ENCODE peak calls at places on chromosomes 6 and 20, in five cellular contexts. I is A549, J is HepG2, L is K562, Y is GM23338. X is an unnamed sample.
A peak's percentile ranks its signal among the peaks of the same experiment; 100 is the strongest.

GRCh38 chr20:3847419-3847940 is 846 bp downstream of the MAVS start:
- DNase-seq in I (no peak), J (no peak), L (no peak), Y (no peak), X (no peak)

GRCh38 chr6:22081709-22082108 is 215.1 kb downstream of the PRL start:
- DNase-seq in I (no peak), J (no peak), L (no peak), Y (no peak), X (peak; percentile 51)

GRCh38 chr20:3933126-3933684 is 44.0 kb downstream of the PANK2 start:
- DNase-seq in I (no peak), J (no peak), L (no peak), Y (no peak), X (no peak)

GRCh38 chr6:118893095-118893881 is 664 bp upstream of the ASF1A start:
- DNase-seq in I (peak; percentile 16), J (peak; percentile 49), L (peak; percentile 16), Y (peak; percentile 74), X (no peak)

GRCh38 chr6:127302728-127303675 is 36.3 kb downstream of the RNF146 start:
- DNase-seq in I (peak; percentile 44), J (peak; percentile 25), L (peak; percentile 24), Y (peak; percentile 49), X (no peak)

GRCh38 chr20:34753706-34754461 is 49.7 kb downstream of the TP53INP2 start:
- DNase-seq in I (no peak), J (no peak), L (no peak), Y (peak; percentile 39), X (no peak)

GRCh38 chr6:134245041-134245440 is 72.9 kb downstream of the SGK1 start:
- DNase-seq in I (peak; percentile 23), J (no peak), L (no peak), Y (no peak), X (no peak)

GRCh38 chr6:131950767-131951575 is at the start of gene CCN2:
- DNase-seq in I (peak; percentile 94), J (peak; percentile 100), L (no peak), Y (peak; percentile 97), X (no peak)

GRCh38 chr6:22364314-22364713 is 67.5 kb upstream of the PRL start:
- DNase-seq in I (no peak), J (no peak), L (no peak), Y (no peak), X (no peak)

GRCh38 chr20:48058611-48059559 is 273.6 kb upstream of the SULF2 start:
- DNase-seq in I (no peak), J (no peak), L (no peak), Y (no peak), X (no peak)

GRCh38 chr6:163588211-163588919 is 173.8 kb downstream of the QKI start:
- DNase-seq in I (no peak), J (no peak), L (no peak), Y (no peak), X (no peak)

GRCh38 chr6:148508401-148509151 is 165.9 kb downstream of the SASH1 start:
- DNase-seq in I (no peak), J (no peak), L (no peak), Y (peak; percentile 51), X (no peak)

GRCh38 chr20:25360631-25361286 is 29.9 kb downstream of the ABHD12 start:
- DNase-seq in I (peak; percentile 19), J (no peak), L (no peak), Y (no peak), X (no peak)

GRCh38 chr6:13248053-13248452 is 80.3 kb downstream of the TBC1D7 start:
- DNase-seq in I (peak; percentile 2), J (peak; percentile 49), L (no peak), Y (peak; percentile 47), X (no peak)

GRCh38 chr6:22149501-22150490 is 147.0 kb downstream of the PRL start:
- DNase-seq in I (no peak), J (no peak), L (no peak), Y (no peak), X (no peak)

GRCh38 chr6:48560408-48560807 is 449.4 kb upstream of the PTCHD4 start:
- DNase-seq in I (no peak), J (no peak), L (no peak), Y (no peak), X (no peak)

GRCh38 chr6:123338394-123338793 is 298.4 kb downstream of the TRDN start:
- DNase-seq in I (no peak), J (no peak), L (no peak), Y (no peak), X (no peak)

GRCh38 chr20:34268851-34269668 is 27.8 kb downstream of the ASIP start:
- DNase-seq in I (no peak), J (no peak), L (no peak), Y (peak; percentile 70), X (no peak)

GRCh38 chr6:144215402-144215931 is 65.2 kb downstream of the STX11 start:
- DNase-seq in I (no peak), J (peak; percentile 23), L (peak; percentile 54), Y (no peak), X (peak; percentile 8)

GRCh38 chr6:6749791-6750434 is 161.4 kb downstream of the LY86 start:
- DNase-seq in I (peak; percentile 48), J (peak; percentile 61), L (peak; percentile 92), Y (peak; percentile 53), X (no peak)

GRCh38 chr6:156651438-156651837 is 125.7 kb upstream of the ARID1B start:
- DNase-seq in I (no peak), J (no peak), L (no peak), Y (no peak), X (no peak)

GRCh38 chr6:169640347-169640972 is 61.4 kb downstream of the WDR27 start:
- DNase-seq in I (no peak), J (no peak), L (no peak), Y (no peak), X (no peak)

GRCh38 chr6:156589281-156589680 is 187.9 kb upstream of the ARID1B start:
- DNase-seq in I (no peak), J (no peak), L (no peak), Y (no peak), X (no peak)

GRCh38 chr6:133435065-133435728 is 194.0 kb downstream of the EYA4 start:
- DNase-seq in I (no peak), J (no peak), L (no peak), Y (no peak), X (no peak)

GRCh38 chr6:168545428-168545827 is 104.4 kb downstream of the SMOC2 start:
- DNase-seq in I (no peak), J (no peak), L (no peak), Y (no peak), X (no peak)

GRCh38 chr20:47453167-47453782 is 48.4 kb upstream of the NCOA3 start:
- DNase-seq in I (peak; percentile 93), J (peak; percentile 85), L (no peak), Y (no peak), X (peak; percentile 92)

GRCh38 chr20:53839423-53840176 is 230.8 kb downstream of the BCAS1 start:
- DNase-seq in I (no peak), J (no peak), L (no peak), Y (no peak), X (peak; percentile 96)

GRCh38 chr6:41451515-41452163 is 94.5 kb upstream of the FOXP4 start:
- DNase-seq in I (no peak), J (no peak), L (no peak), Y (no peak), X (no peak)

GRCh38 chr20:23435675-23436539 is 3.6 kb upstream of the CSTL1 start:
- DNase-seq in I (no peak), J (peak; percentile 86), L (no peak), Y (no peak), X (no peak)

GRCh38 chr6:3402310-3403243 is 54.3 kb downstream of the SLC22A23 start:
- DNase-seq in I (no peak), J (no peak), L (no peak), Y (no peak), X (no peak)

GRCh38 chr6:87968435-87969278 is 79.0 kb upstream of the SPACA1 start:
- DNase-seq in I (no peak), J (no peak), L (no peak), Y (peak; percentile 55), X (no peak)

GRCh38 chr6:96450082-96450759 is 71.4 kb upstream of the UFL1 start:
- DNase-seq in I (no peak), J (no peak), L (no peak), Y (no peak), X (no peak)

GRCh38 chr6:160419488-160419887 is 71.3 kb downstream of the SLC22A3 start:
- DNase-seq in I (no peak), J (no peak), L (no peak), Y (no peak), X (no peak)

DNA sequence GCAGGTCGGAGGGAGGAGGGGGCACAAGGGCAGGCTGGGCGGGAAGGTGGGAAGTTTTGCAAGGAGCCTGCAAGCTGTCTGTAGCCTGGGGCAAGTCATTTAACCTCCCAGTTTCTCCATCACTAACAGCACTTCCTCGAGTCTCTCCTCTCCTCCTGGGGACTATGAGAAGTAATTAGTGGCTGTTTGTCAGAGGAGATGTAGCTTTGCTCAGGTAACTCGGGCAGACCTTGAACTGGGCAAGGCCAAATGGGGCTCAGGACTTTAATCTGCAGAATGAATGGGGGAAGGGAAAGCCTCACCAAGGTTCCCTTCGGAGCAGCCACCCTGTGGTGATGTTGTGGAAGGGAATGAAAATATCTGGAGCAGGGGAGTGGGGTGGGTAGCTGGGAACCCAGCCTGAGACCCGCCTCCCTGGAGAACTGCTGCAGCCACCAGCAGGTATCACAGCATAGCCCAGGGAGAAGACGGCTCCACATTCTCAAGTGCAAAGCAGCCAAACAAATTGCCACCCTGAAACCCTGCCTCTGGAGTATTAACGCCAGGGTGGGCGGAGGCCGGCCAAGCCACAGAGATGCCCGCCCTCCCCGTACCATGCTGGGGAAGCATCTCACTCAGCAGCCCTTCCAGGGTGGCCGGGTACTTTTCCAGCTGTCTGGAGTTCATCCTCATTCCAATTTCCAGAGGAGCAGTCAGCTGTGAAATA is 6.1 kb upstream of the LEMD2 start:
- DNase-seq in I (no peak), J (peak; percentile 40), L (no peak), Y (peak; percentile 55), X (no peak)
- TF ChIP-seq JUNB in I (no peak), J (no peak), L (no peak), Y (no peak), X (no peak)

GRCh38 chr20:36249450-36249849 is 13.2 kb downstream of the AAR2 start:
- DNase-seq in I (no peak), J (no peak), L (no peak), Y (no peak), X (no peak)

GRCh38 chr20:36252511-36252910 is 16.2 kb downstream of the AAR2 start:
- DNase-seq in I (no peak), J (no peak), L (no peak), Y (no peak), X (no peak)

GRCh38 chr20:36251426-36251825 is 15.1 kb downstream of the AAR2 start:
- DNase-seq in I (no peak), J (no peak), L (no peak), Y (no peak), X (no peak)

GRCh38 chr20:36246410-36246809 is 10.1 kb downstream of the AAR2 start:
- DNase-seq in I (no peak), J (no peak), L (no peak), Y (no peak), X (no peak)

GRCh38 chr20:36248836-36249235 is 12.6 kb downstream of the AAR2 start:
- DNase-seq in I (no peak), J (no peak), L (no peak), Y (no peak), X (no peak)
- TF ChIP-seq JUNB in I (no peak), J (no peak), L (no peak), Y (no peak), X (no peak)

GRCh38 chr20:62138912-62139311 is 4.3 kb downstream of the PSMA7 start:
- DNase-seq in I (no peak), J (no peak), L (no peak), Y (no peak), X (no peak)
- TF ChIP-seq JUNB in I (no peak), J (no peak), L (no peak), Y (no peak), X (no peak)

GRCh38 chr20:50077818-50078601 is 34.9 kb downstream of the UBE2V1 start:
- DNase-seq in I (no peak), J (no peak), L (no peak), Y (no peak), X (no peak)
- TF ChIP-seq JUNB in I (no peak), J (no peak), L (no peak), Y (no peak), X (no peak)

X was measured in GM12878.